ENCODE peak calls at places on chromosomes 3 and 15, in seven cellular contexts. T is activated CD8-positive, alpha-beta memory T cell treated with anti-CD3 and anti-CD28 coated beads for 48 hours; E is GM10248; C is iris pigment epithelial cell; D is AG08396; F is HAP-1; W is NCI-H1694 treated with DMSO at 0.1 percent for 48 hours. G is an unnamed sample.

GRCh38 chr3:159861369-159861987 is 127.2 kb upstream of the IL12A start:
- DNase-seq in E (no peak), W (no peak), T (no peak), C (peak), F (no peak), D (no peak), G (no peak)

GRCh38 chr3:129424185-129424841 is 4.1 kb downstream of the EFCAB12 start:
- DNase-seq in W (no peak), F (no peak), T (no peak), D (no peak), E (no peak), C (peak), G (no peak)

GRCh38 chr3:58157649-58158048 is 53.1 kb downstream of the DNASE1L3 start:
- DNase-seq in W (no peak), F (no peak), T (no peak), C (no peak), E (no peak), D (no peak), G (no peak)

GRCh38 chr3:80526153-80526552 is 758.4 kb upstream of the ROBO1 start:
- DNase-seq in W (no peak), D (no peak), F (no peak), C (no peak), T (no peak), E (no peak), G (no peak)

GRCh38 chr3:66038726-66039589 is at the start of gene MAGI1:
- DNase-seq in D (peak), F (peak), W (peak), T (no peak), C (peak), E (peak), G (no peak)

GRCh38 chr15:98805434-98806274 is 157.3 kb downstream of the IGF1R start:
- DNase-seq in E (no peak), T (no peak), W (no peak), F (no peak), C (peak), D (no peak), G (no peak)

GRCh38 chr3:140636452-140637138 is 41.3 kb upstream of the TRIM42 start:
- DNase-seq in D (no peak), F (no peak), T (no peak), W (no peak), C (peak), E (no peak), G (no peak)

GRCh38 chr3:46399557-46399956 is 7.3 kb downstream of the CCR5AS start:
- DNase-seq in E (no peak), D (no peak), T (no peak), F (no peak), C (no peak), W (no peak), G (no peak)

GRCh38 chr3:82030932-82031331 is 269.5 kb upstream of the GBE1 start:
- DNase-seq in T (no peak), D (no peak), E (no peak), F (no peak), C (no peak), W (no peak), G (no peak)

GRCh38 chr3:10992017-10992945 is at the start of gene SLC6A1:
- DNase-seq in C (peak), E (no peak), T (no peak), W (no peak), F (peak), D (no peak), G (no peak)

GRCh38 chr3:65672876-65673815 is 365.6 kb downstream of the MAGI1 start:
- DNase-seq in D (peak), E (peak), W (peak), F (peak), C (peak), T (no peak), G (no peak)

GRCh38 chr15:45892182-45892581 is 257.4 kb downstream of the SQOR start:
- DNase-seq in F (no peak), T (no peak), E (no peak), D (no peak), C (no peak), W (no peak), G (no peak)

GRCh38 chr15:97875513-97876285 is 84.8 kb upstream of the ARRDC4 start:
- DNase-seq in E (no peak), F (no peak), C (no peak), W (no peak), T (no peak), D (no peak), G (no peak)

GRCh38 chr15:79881668-79882067 is 15.1 kb downstream of the MTHFS start:
- DNase-seq in D (no peak), F (no peak), E (no peak), T (no peak), C (no peak), W (no peak), G (no peak)

GRCh38 chr3:102235679-102236078 is 199.1 kb upstream of the ZPLD1 start:
- DNase-seq in W (no peak), D (peak), C (no peak), F (no peak), E (no peak), T (no peak), G (no peak)

G was measured in activated CD4-positive, CD25-positive, alpha-beta regulatory T cell.